ENCODE peak calls at places on chromosome 3, in six cellular contexts. O, U, W, N, Z and S are unnamed samples.

GRCh38 chr3:156317457-156317856 is 197.1 kb downstream of the KCNAB1 start:
- DNase-seq in O (no peak), U (no peak), W (no peak), N (peak; percentile 64), Z (no peak), S (no peak)

GRCh38 chr3:37726445-37727000 is 135.2 kb upstream of the CTDSPL start:
- DNase-seq in O (no peak), U (no peak), W (no peak), N (no peak), Z (no peak), S (no peak)

GRCh38 chr3:66076861-66077495 is 38.3 kb upstream of the MAGI1 start:
- DNase-seq in O (no peak), U (peak; percentile 21), W (no peak), N (peak; percentile 89), Z (no peak), S (no peak)

GRCh38 chr3:151204530-151205401 is 1.8 kb upstream of the GPR171 start:
- DNase-seq in O (no peak), U (no peak), W (no peak), N (no peak), Z (no peak), S (no peak)

GRCh38 chr3:71495708-71496472 is 87.6 kb downstream of the FOXP1 start:
- DNase-seq in O (no peak), U (no peak), W (no peak), N (peak; percentile 77), Z (no peak), S (no peak)

GRCh38 chr3:138921316-138922292 is 25.3 kb downstream of the FOXL2 start:
- DNase-seq in O (no peak), U (peak; percentile 52), W (no peak), N (peak; percentile 87), Z (no peak), S (no peak)

GRCh38 chr3:160720123-160720746 is 35.8 kb upstream of the PPM1L start:
- DNase-seq in O (no peak), U (no peak), W (peak; percentile 32), N (no peak), Z (no peak), S (peak; percentile 7)

GRCh38 chr3:120448707-120449650 is 1.8 kb downstream of the FSTL1 start:
- DNase-seq in O (no peak), U (no peak), W (no peak), N (peak; percentile 79), Z (no peak), S (no peak)

GRCh38 chr3:11764931-11765363 is 81.7 kb downstream of the TAMM41 start:
- DNase-seq in O (no peak), U (peak; percentile 39), W (no peak), N (peak; percentile 59), Z (no peak), S (no peak)

GRCh38 chr3:171967137-171967783 is 72.1 kb upstream of the FNDC3B start:
- DNase-seq in O (no peak), U (peak; percentile 33), W (no peak), N (peak; percentile 85), Z (no peak), S (no peak)
- H3K4me3 ChIP-seq in O (no peak overlapping the region), U (no peak overlapping the region), W (no peak overlapping the region), N (no peak overlapping the region), Z (no peak overlapping the region), S (no peak overlapping the region)

DNA sequence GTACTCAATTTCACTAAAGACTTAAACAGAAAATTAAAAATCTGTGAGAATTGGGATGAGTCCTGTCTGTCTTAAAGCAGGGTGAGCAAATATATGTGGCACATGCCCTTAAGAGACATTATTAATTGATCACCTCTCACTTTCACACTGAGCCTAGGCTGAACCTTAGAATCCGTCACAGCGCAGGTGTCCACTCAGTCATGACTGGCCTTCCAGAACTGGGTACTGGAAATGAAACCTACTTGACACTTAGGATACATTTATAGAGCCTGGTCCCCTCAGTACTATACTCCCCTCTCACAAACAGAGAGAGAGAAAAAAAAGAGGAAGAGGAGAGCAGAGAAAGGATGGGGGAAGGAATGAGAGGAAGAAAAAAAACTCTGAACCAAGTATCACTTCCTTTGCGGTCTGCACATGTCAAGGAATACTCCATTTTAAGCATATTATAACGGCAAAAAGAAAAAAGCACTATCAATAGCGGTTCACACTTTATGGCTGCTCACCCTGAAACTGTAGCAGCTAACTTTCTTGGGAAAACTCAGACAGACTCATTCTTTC is 935.9 kb upstream of the CFAP20DC start:
- DNase-seq in O (no peak), U (no peak), W (peak; percentile 4), N (no peak), Z (no peak), S (no peak)
- H3K4me3 ChIP-seq in O (no peak overlapping the region), U (no peak overlapping the region), W (no peak overlapping the region), N (no peak overlapping the region), Z (no peak overlapping the region), S (no peak overlapping the region)

GRCh38 chr3:23600178-23600577 is 205.6 kb upstream of the UBE2E1 start:
- DNase-seq in O (no peak), U (peak; percentile 89), W (no peak), N (peak; percentile 74), Z (no peak), S (no peak)

GRCh38 chr3:23602895-23603443 is 202.8 kb upstream of the UBE2E1 start:
- DNase-seq in O (no peak), U (no peak), W (no peak), N (no peak), Z (no peak), S (no peak)

GRCh38 chr3:23601020-23601822 is 204.5 kb upstream of the UBE2E1 start:
- DNase-seq in O (no peak), U (no peak), W (no peak), N (no peak), Z (no peak), S (no peak)
- H3K4me3 ChIP-seq in O (no peak overlapping the region), U (no peak overlapping the region), W (no peak overlapping the region), N (no peak overlapping the region), Z (no peak overlapping the region), S (no peak overlapping the region)

GRCh38 chr3:172514678-172515077 is 8.6 kb downstream of the TNFSF10 start:
- DNase-seq in O (no peak), U (no peak), W (no peak), N (no peak), Z (no peak), S (no peak)
- H3K4me3 ChIP-seq in O (no peak overlapping the region), U (no peak overlapping the region), W (no peak overlapping the region), N (no peak overlapping the region), Z (no peak overlapping the region), S (no peak overlapping the region)

DNA sequence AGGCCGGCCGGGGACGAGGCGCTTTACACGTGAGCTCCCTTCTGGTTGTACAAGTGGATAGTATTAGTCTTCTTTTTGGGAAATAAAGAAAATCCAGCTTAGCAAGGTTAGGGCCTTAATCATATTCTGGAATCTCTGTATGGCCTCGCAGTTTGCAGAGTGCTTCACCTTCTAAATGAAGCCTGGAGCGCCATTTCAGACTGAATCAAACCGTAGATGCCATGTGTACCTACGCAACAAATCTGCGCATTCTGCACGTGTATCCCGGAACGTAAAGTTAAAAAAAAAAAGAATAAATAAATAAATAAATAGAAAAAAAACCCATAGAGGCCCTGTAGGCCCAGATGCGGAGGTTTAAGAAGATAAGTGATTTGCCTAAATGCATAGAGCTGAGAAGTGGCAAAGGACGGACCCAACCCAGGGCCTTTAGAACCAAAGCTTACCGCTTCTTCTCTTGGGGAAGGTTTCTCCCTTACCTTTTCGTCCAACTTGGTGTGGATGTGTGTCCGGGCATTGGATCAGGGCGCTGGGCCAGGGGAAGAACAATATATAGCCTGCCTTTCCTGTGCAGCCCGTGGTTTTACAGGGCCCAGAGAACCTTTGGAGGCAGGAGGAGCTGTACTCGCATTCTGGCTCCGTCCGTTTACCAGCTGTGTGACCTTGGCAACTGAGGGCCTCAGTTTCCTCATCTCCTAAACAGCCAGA is 516 bp upstream of the P3H2 start:
- DNase-seq in O (no peak), U (no peak), W (no peak), N (no peak), Z (no peak), S (no peak)
- H3K4me3 ChIP-seq in O (peak overlapping the region; percentile 48), U (peak overlapping the region; percentile 75), W (peak overlapping the region; percentile 87), N (peak overlapping the region; percentile 67), Z (peak overlapping the region; percentile 65), S (no peak overlapping the region)